ENCODE peak calls at places on chromosomes 16 and 17, in eight cellular contexts. One of them, this sample, is unnamed.
A peak's percentile ranks its signal among the peaks of the same experiment; 100 is the strongest.

GRCh38 chr17:64007838-64008282 is 9.7 kb downstream of the PRR29 start:
- DNase-seq in pancreas: no peak
- DNase-seq in A549: no peak
- DNase-seq in left ventricle myocardium inferior: no peak
- DNase-seq in tibial nerve: no peak
- DNase-seq in colonic mucosa: peak; percentile 34
- DNase-seq in GM23338: no peak
- DNase-seq in IMR-90: no peak
- DNase-seq in this sample: no peak

GRCh38 chr17:34306466-34306865 is 12.8 kb upstream of the CCL8 start:
- DNase-seq in left ventricle myocardium inferior: no peak
- DNase-seq in A549: peak; percentile 22
- DNase-seq in tibial nerve: no peak
- DNase-seq in GM23338: peak; percentile 80
- DNase-seq in pancreas: no peak
- DNase-seq in IMR-90: peak; percentile 87
- DNase-seq in colonic mucosa: no peak
- DNase-seq in this sample: peak; percentile 73

GRCh38 chr16:11175850-11176341 is 80.1 kb downstream of the SOCS1 start:
- DNase-seq in colonic mucosa: no peak
- DNase-seq in GM23338: no peak
- DNase-seq in IMR-90: no peak
- DNase-seq in pancreas: no peak
- DNase-seq in left ventricle myocardium inferior: no peak
- DNase-seq in tibial nerve: no peak
- DNase-seq in A549: no peak
- DNase-seq in this sample: no peak

GRCh38 chr17:61260061-61260797 is 139.4 kb upstream of the TBX2 start:
- DNase-seq in GM23338: no peak
- DNase-seq in tibial nerve: no peak
- DNase-seq in pancreas: no peak
- DNase-seq in A549: no peak
- DNase-seq in left ventricle myocardium inferior: no peak
- DNase-seq in IMR-90: peak; percentile 80
- DNase-seq in colonic mucosa: no peak
- DNase-seq in this sample: peak; percentile 91

GRCh38 chr17:60327870-60328362 is 64.0 kb downstream of the USP32 start:
- DNase-seq in IMR-90: no peak
- DNase-seq in GM23338: no peak
- DNase-seq in A549: no peak
- DNase-seq in pancreas: peak; percentile 48
- DNase-seq in tibial nerve: no peak
- DNase-seq in colonic mucosa: no peak
- DNase-seq in left ventricle myocardium inferior: no peak
- DNase-seq in this sample: no peak

GRCh38 chr16:31276600-31276999 is 16.8 kb downstream of the ITGAM start:
- DNase-seq in left ventricle myocardium inferior: no peak
- DNase-seq in IMR-90: no peak
- DNase-seq in A549: no peak
- DNase-seq in pancreas: no peak
- DNase-seq in tibial nerve: no peak
- DNase-seq in GM23338: no peak
- DNase-seq in colonic mucosa: no peak
- DNase-seq in this sample: no peak

GRCh38 chr16:30137897-30138296 is 14.9 kb upstream of the MAPK3 start:
- DNase-seq in tibial nerve: no peak
- DNase-seq in IMR-90: no peak
- DNase-seq in GM23338: no peak
- DNase-seq in A549: no peak
- DNase-seq in colonic mucosa: no peak
- DNase-seq in left ventricle myocardium inferior: no peak
- DNase-seq in pancreas: no peak
- DNase-seq in this sample: no peak

GRCh38 chr17:62062936-62063335 is 2.1 kb downstream of the MED13 start:
- DNase-seq in GM23338: no peak
- DNase-seq in A549: no peak
- DNase-seq in left ventricle myocardium inferior: no peak
- DNase-seq in IMR-90: no peak
- DNase-seq in tibial nerve: no peak
- DNase-seq in colonic mucosa: no peak
- DNase-seq in pancreas: no peak
- DNase-seq in this sample: peak; percentile 4

GRCh38 chr17:81083125-81083765 is 48.3 kb downstream of the BAIAP2 start:
- DNase-seq in colonic mucosa: no peak
- DNase-seq in IMR-90: no peak
- DNase-seq in A549: no peak
- DNase-seq in tibial nerve: no peak
- DNase-seq in left ventricle myocardium inferior: no peak
- DNase-seq in pancreas: no peak
- DNase-seq in GM23338: no peak
- DNase-seq in this sample: no peak

GRCh38 chr17:28960256-28961106 is 9.2 kb upstream of the PHF12 start:
- DNase-seq in A549: no peak
- DNase-seq in IMR-90: no peak
- DNase-seq in pancreas: no peak
- DNase-seq in left ventricle myocardium inferior: no peak
- DNase-seq in tibial nerve: no peak
- DNase-seq in colonic mucosa: no peak
- DNase-seq in GM23338: no peak
- DNase-seq in this sample: no peak

GRCh38 chr16:70579648-70580630 is 56.3 kb downstream of the SF3B3 start:
- DNase-seq in GM23338: no peak
- DNase-seq in A549: no peak
- DNase-seq in IMR-90: no peak
- DNase-seq in tibial nerve: no peak
- DNase-seq in left ventricle myocardium inferior: peak; percentile 64
- DNase-seq in pancreas: no peak
- DNase-seq in colonic mucosa: peak; percentile 57
- DNase-seq in this sample: no peak

GRCh38 chr17:82935944-82936767 is 96.3 kb upstream of the ZNF750 start:
- DNase-seq in A549: no peak
- DNase-seq in tibial nerve: no peak
- DNase-seq in left ventricle myocardium inferior: peak; percentile 11
- DNase-seq in IMR-90: no peak
- DNase-seq in GM23338: no peak
- DNase-seq in colonic mucosa: no peak
- DNase-seq in pancreas: no peak
- DNase-seq in this sample: no peak

GRCh38 chr16:58516768-58517107 is 1.4 kb downstream of the SETD6 start:
- DNase-seq in colonic mucosa: no peak
- DNase-seq in pancreas: no peak
- DNase-seq in GM23338: no peak
- DNase-seq in tibial nerve: no peak
- DNase-seq in left ventricle myocardium inferior: no peak
- DNase-seq in A549: no peak
- DNase-seq in IMR-90: no peak
- DNase-seq in this sample: no peak

GRCh38 chr16:83992624-83993023 is 24.6 kb downstream of the NECAB2 start:
- DNase-seq in pancreas: peak; percentile 15
- DNase-seq in colonic mucosa: no peak
- DNase-seq in A549: no peak
- DNase-seq in left ventricle myocardium inferior: peak; percentile 49
- DNase-seq in tibial nerve: no peak
- DNase-seq in IMR-90: peak; percentile 71
- DNase-seq in GM23338: no peak
- DNase-seq in this sample: peak; percentile 81

GRCh38 chr17:5785343-5785742 is 201.0 kb upstream of the NLRP1 start:
- DNase-seq in colonic mucosa: no peak
- DNase-seq in IMR-90: peak; percentile 76
- DNase-seq in A549: no peak
- DNase-seq in pancreas: no peak
- DNase-seq in tibial nerve: no peak
- DNase-seq in GM23338: no peak
- DNase-seq in left ventricle myocardium inferior: no peak
- DNase-seq in this sample: peak; percentile 82

GRCh38 chr17:60086822-60087591 is 8.3 kb upstream of the HEATR6 start:
- DNase-seq in tibial nerve: no peak
- DNase-seq in pancreas: no peak
- DNase-seq in left ventricle myocardium inferior: no peak
- DNase-seq in GM23338: no peak
- DNase-seq in IMR-90: peak; percentile 72
- DNase-seq in colonic mucosa: no peak
- DNase-seq in A549: no peak
- DNase-seq in this sample: peak; percentile 51

GRCh38 chr16:68062910-68063393 is 22.2 kb upstream of the NFATC3 start:
- DNase-seq in colonic mucosa: no peak
- DNase-seq in GM23338: no peak
- DNase-seq in left ventricle myocardium inferior: no peak
- DNase-seq in pancreas: peak; percentile 6
- DNase-seq in A549: no peak
- DNase-seq in tibial nerve: no peak
- DNase-seq in IMR-90: no peak
- DNase-seq in this sample: no peak

GRCh38 chr17:49967205-49967604 is 1.8 kb upstream of the DLX4 start:
- DNase-seq in tibial nerve: no peak
- DNase-seq in IMR-90: no peak
- DNase-seq in A549: no peak
- DNase-seq in pancreas: no peak
- DNase-seq in colonic mucosa: no peak
- DNase-seq in left ventricle myocardium inferior: no peak
- DNase-seq in GM23338: no peak
- DNase-seq in this sample: no peak

GRCh38 chr17:77286641-77287431 is 146.1 kb downstream of the SEC14L1 start:
- DNase-seq in GM23338: no peak
- DNase-seq in pancreas: peak; percentile 92
- DNase-seq in left ventricle myocardium inferior: peak; percentile 43
- DNase-seq in A549: peak; percentile 99
- DNase-seq in tibial nerve: no peak
- DNase-seq in colonic mucosa: peak; percentile 90
- DNase-seq in IMR-90: peak; percentile 18
- DNase-seq in this sample: peak; percentile 76

GRCh38 chr16:4517812-4518211 is 20.8 kb downstream of the CDIP1 start:
- DNase-seq in GM23338: peak; percentile 87
- DNase-seq in A549: peak; percentile 40
- DNase-seq in colonic mucosa: no peak
- DNase-seq in left ventricle myocardium inferior: no peak
- DNase-seq in pancreas: no peak
- DNase-seq in IMR-90: peak; percentile 46
- DNase-seq in tibial nerve: no peak
- DNase-seq in this sample: peak; percentile 39

GRCh38 chr17:18258356-18259038 is at the start of gene FLII:
- DNase-seq in tibial nerve: no peak
- DNase-seq in A549: peak; percentile 64
- DNase-seq in left ventricle myocardium inferior: peak; percentile 60
- DNase-seq in GM23338: peak; percentile 73
- DNase-seq in IMR-90: peak; percentile 17
- DNase-seq in pancreas: peak; percentile 90
- DNase-seq in colonic mucosa: peak; percentile 68
- DNase-seq in this sample: peak; percentile 43

GRCh38 chr17:58086953-58087352 is 3.7 kb downstream of the DYNLL2 start:
- DNase-seq in A549: no peak
- DNase-seq in tibial nerve: no peak
- DNase-seq in GM23338: no peak
- DNase-seq in left ventricle myocardium inferior: no peak
- DNase-seq in IMR-90: no peak
- DNase-seq in pancreas: no peak
- DNase-seq in colonic mucosa: no peak
- DNase-seq in this sample: no peak
- H3K4me1 ChIP-seq in A549: peaks cover 18% of the 10 kb centered on the region
- H3K4me1 ChIP-seq in tibial nerve: peaks cover 70% of the 10 kb centered on the region
- H3K4me1 ChIP-seq in GM23338: peaks cover 23% of the 10 kb centered on the region
- H3K4me1 ChIP-seq in left ventricle myocardium inferior: peaks cover 77% of the 10 kb centered on the region
- H3K4me1 ChIP-seq in IMR-90: peaks cover 13% of the 10 kb centered on the region
- H3K4me1 ChIP-seq in pancreas: peaks cover 6% of the 10 kb centered on the region
- H3K4me1 ChIP-seq in colonic mucosa: peaks cover 8% of the 10 kb centered on the region
- H3K4me1 ChIP-seq in this sample: peaks cover 9% of the 10 kb centered on the region

DNA sequence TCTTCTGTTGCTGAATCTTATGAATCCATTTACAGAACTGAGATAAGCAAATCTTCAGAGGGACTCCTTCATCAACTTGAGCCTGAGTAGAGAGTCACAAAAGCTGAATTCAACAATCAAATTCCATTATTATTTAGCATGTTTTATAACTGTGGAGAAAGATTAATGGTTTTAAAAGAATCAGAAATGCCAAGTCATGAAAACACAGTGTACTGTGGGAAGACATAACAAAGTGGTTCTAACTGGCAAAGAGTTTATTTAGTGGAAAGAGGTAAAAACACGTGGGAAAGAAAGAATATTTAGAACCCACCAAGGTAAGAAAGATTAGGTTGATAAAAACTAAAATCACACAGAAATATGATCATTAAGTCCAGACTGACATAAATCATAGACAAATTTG is 5.0 kb downstream of the ERI2 start:
- DNase-seq in colonic mucosa: no peak
- DNase-seq in A549: no peak
- DNase-seq in pancreas: no peak
- DNase-seq in IMR-90: no peak
- DNase-seq in left ventricle myocardium inferior: no peak
- DNase-seq in GM23338: no peak
- DNase-seq in tibial nerve: no peak
- DNase-seq in this sample: no peak
- H3K27ac ChIP-seq in colonic mucosa: no peak overlapping the region
- H3K27ac ChIP-seq in A549: no peak overlapping the region
- H3K27ac ChIP-seq in pancreas: no peak overlapping the region
- H3K27ac ChIP-seq in IMR-90: no peak overlapping the region
- H3K27ac ChIP-seq in left ventricle myocardium inferior: no peak overlapping the region
- H3K27ac ChIP-seq in GM23338: no peak overlapping the region
- H3K27ac ChIP-seq in tibial nerve: no peak overlapping the region
- H3K27ac ChIP-seq in this sample: no peak overlapping the region

DNA sequence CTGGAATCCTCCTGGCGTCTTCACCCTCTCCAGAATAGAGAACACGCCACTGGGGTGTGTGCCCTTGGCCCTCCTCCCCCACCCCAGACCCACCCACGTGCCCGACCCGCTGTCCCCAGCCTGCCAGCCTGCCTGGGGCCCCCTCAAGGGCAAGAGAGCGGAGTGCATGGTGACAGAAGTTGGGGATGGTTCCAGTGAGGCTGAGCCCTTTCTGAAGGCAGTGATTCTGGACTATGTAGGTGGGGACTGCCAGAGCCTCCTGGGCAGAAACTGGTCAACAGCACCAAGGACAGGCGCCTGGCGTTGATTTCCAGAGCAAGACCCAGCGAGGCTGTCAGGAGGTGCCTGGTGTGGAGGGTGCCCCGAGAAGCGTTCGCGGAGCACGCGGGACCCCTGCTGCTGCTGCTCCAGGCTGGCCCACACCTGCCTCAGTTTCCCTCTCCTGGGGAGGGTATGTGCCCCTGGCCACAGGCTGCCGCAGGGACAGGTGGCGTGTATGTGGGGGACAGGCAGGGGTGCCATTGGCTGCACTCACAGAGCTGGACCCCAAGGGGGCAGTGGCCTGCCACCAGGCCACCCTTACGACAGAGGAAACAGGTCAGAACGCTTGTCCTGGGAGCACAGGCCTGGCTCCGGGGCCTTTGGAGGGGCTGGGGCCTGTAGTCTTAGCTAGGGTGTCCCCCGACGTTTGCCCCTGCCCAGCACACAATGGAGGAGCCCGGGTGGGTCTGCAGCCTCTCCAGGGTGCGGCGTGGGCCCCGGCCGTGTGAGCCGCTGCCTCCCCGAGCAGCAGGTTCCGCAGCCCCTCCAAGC is 1.2 kb downstream of the SSTR5 start:
- DNase-seq in IMR-90: no peak
- DNase-seq in pancreas: no peak
- DNase-seq in left ventricle myocardium inferior: no peak
- DNase-seq in GM23338: peak; percentile 68
- DNase-seq in tibial nerve: no peak
- DNase-seq in A549: no peak
- DNase-seq in colonic mucosa: no peak
- DNase-seq in this sample: no peak
- TF ChIP-seq CTCF in IMR-90: no peak
- TF ChIP-seq CTCF in pancreas: no peak
- TF ChIP-seq CTCF in left ventricle myocardium inferior: peak; percentile 52
- TF ChIP-seq CTCF in GM23338: peak; percentile 60
- TF ChIP-seq CTCF in tibial nerve: no peak
- TF ChIP-seq CTCF in A549: peak; percentile 29
- TF ChIP-seq CTCF in colonic mucosa: no peak
- TF ChIP-seq CTCF in this sample: no peak

GRCh38 chr16:85584192-85584757 is 28.8 kb upstream of the GSE1 start:
- DNase-seq in A549: no peak
- DNase-seq in colonic mucosa: no peak
- DNase-seq in GM23338: no peak
- DNase-seq in pancreas: no peak
- DNase-seq in IMR-90: no peak
- DNase-seq in left ventricle myocardium inferior: no peak
- DNase-seq in tibial nerve: no peak
- DNase-seq in this sample: no peak
- H3K4me1 ChIP-seq in A549: no peaks in the 10 kb centered on the region
- H3K4me1 ChIP-seq in colonic mucosa: peaks cover 5% of the 10 kb centered on the region
- H3K4me1 ChIP-seq in GM23338: peaks cover 98% of the 10 kb centered on the region
- H3K4me1 ChIP-seq in pancreas: no peaks in the 10 kb centered on the region
- H3K4me1 ChIP-seq in IMR-90: peaks cover 47% of the 10 kb centered on the region
- H3K4me1 ChIP-seq in left ventricle myocardium inferior: peaks cover 31% of the 10 kb centered on the region
- H3K4me1 ChIP-seq in tibial nerve: peaks cover 36% of the 10 kb centered on the region
- H3K4me1 ChIP-seq in this sample: peaks cover 16% of the 10 kb centered on the region